ENCODE peak calls at places on chromosomes 12 and 14, in six cellular contexts. D is psoas muscle, A is progenitor cell of endocrine pancreas, Q is sigmoid colon, E is neuronal stem cell, T is glutamatergic neuron. L is an unnamed sample.

GRCh38 chr14:51097287-51097686 is 2.4 kb upstream of the TRIM9 start:
- DNase-seq in D (no peak), A (no peak), Q (no peak), E (no peak), T (no peak), L (no peak)

GRCh38 chr12:114678718-114679117 is 5.3 kb downstream of the TBX3 start:
- DNase-seq in D (no peak), A (no peak), Q (no peak), E (no peak), T (no peak), L (no peak)

GRCh38 chr12:29990971-29991370 is 207.2 kb upstream of the TMTC1 start:
- DNase-seq in D (no peak), A (no peak), Q (no peak), E (no peak), T (no peak), L (no peak)

GRCh38 chr12:3117628-3118027 is 40.4 kb downstream of the TSPAN9 start:
- DNase-seq in D (peak; percentile 15), A (no peak), Q (no peak), E (no peak), T (no peak), L (no peak)

GRCh38 chr14:100222219-100223093 is 16.5 kb upstream of the YY1 start:
- DNase-seq in D (no peak), A (no peak), Q (no peak), E (no peak), T (no peak), L (no peak)

GRCh38 chr12:110689002-110689600 is at the start of gene HVCN1:
- DNase-seq in D (peak; percentile 78), A (peak; percentile 50), Q (peak; percentile 81), E (peak; percentile 57), T (peak; percentile 34), L (peak; percentile 54)

GRCh38 chr12:93763746-93764147 is 86.6 kb downstream of the CRADD start:
- DNase-seq in D (no peak), A (no peak), Q (no peak), E (no peak), T (no peak), L (no peak)

GRCh38 chr12:57908511-57908910 is 32.9 kb upstream of the ATP23 start:
- DNase-seq in D (no peak), A (no peak), Q (no peak), E (no peak), T (no peak), L (no peak)

GRCh38 chr12:119179335-119180021 is 747 bp downstream of the HSPB8 start:
- DNase-seq in D (no peak), A (peak; percentile 42), Q (peak; percentile 76), E (no peak), T (no peak), L (no peak)

GRCh38 chr12:14216405-14217294 is 148.8 kb upstream of the ATF7IP start:
- DNase-seq in D (no peak), A (no peak), Q (no peak), E (no peak), T (no peak), L (no peak)

GRCh38 chr14:43983721-43984120 is 523.4 kb downstream of the FSCB start:
- DNase-seq in D (no peak), A (no peak), Q (no peak), E (no peak), T (no peak), L (no peak)

GRCh38 chr14:65231286-65231980 is 129.1 kb upstream of the MAX start:
- DNase-seq in D (no peak), A (no peak), Q (no peak), E (no peak), T (no peak), L (no peak)

GRCh38 chr12:91974541-91974940 is 171.1 kb downstream of the BTG1 start:
- DNase-seq in D (no peak), A (no peak), Q (no peak), E (no peak), T (no peak), L (no peak)

GRCh38 chr12:12719496-12719895 is 2.3 kb downstream of the CDKN1B start:
- DNase-seq in D (no peak), A (no peak), Q (no peak), E (no peak), T (no peak), L (no peak)

GRCh38 chr12:53596920-53597363 is 29.2 kb downstream of the ATF7 start:
- DNase-seq in D (no peak), A (no peak), Q (no peak), E (no peak), T (no peak), L (no peak)

GRCh38 chr12:109723311-109723791 is 9.7 kb downstream of the FAM222A start:
- DNase-seq in D (peak; percentile 87), A (no peak), Q (peak; percentile 94), E (no peak), T (no peak), L (no peak)